ENCODE peak calls at places on chromosomes 11 and 22, in five cellular contexts. W is NT2/D1, N is HepG2, O is H1, F is GM12878. B is an unnamed sample.

GRCh38 chr11:113874920-113875413 is 405 bp downstream of the USP28 start:
- DNase-seq in W (no peak), N (no peak), O (no peak), F (no peak), B (no peak)

GRCh38 chr22:46003271-46004091 is 26.5 kb upstream of the WNT7B start:
- DNase-seq in F (no peak), O (no peak), N (no peak), W (no peak), B (no peak)

GRCh38 chr11:68463714-68464113 is 3.2 kb downstream of the PPP6R3 start:
- DNase-seq in W (no peak), O (no peak), N (no peak), F (no peak), B (no peak)

GRCh38 chr11:19200410-19201201 is 1.2 kb downstream of the CSRP3 start:
- DNase-seq in W (no peak), F (no peak), O (no peak), N (no peak), B (no peak)

GRCh38 chr22:32804036-32804435 is 2.5 kb downstream of the TIMP3 start:
- DNase-seq in N (no peak), F (no peak), O (no peak), W (no peak), B (no peak)

GRCh38 chr22:24315367-24315781 is 44.7 kb downstream of the SPECC1L start:
- DNase-seq in N (peak), F (no peak), O (no peak), W (no peak), B (no peak)

GRCh38 chr11:69170704-69171103 is 15.0 kb downstream of the SMIM38 start:
- DNase-seq in W (no peak), O (no peak), N (no peak), F (no peak), B (no peak)

GRCh38 chr11:66317322-66317765 is 500 bp upstream of the CD248 start:
- DNase-seq in N (peak), F (no peak), O (no peak), W (no peak), B (no peak)

GRCh38 chr11:9573775-9574555 is 495 bp downstream of the WEE1 start:
- DNase-seq in O (no peak), W (no peak), N (no peak), F (no peak), B (no peak)

GRCh38 chr11:14499178-14499559 is 442 bp downstream of the COPB1 start:
- DNase-seq in O (no peak), N (peak), W (no peak), F (no peak), B (no peak)

GRCh38 chr11:110125632-110126031 is 32.4 kb downstream of the ZC3H12C start:
- DNase-seq in O (no peak), F (no peak), W (no peak), N (peak), B (no peak)

GRCh38 chr11:65623852-65624616 is 8.5 kb downstream of the PCNX3 start:
- DNase-seq in O (no peak), F (no peak), W (no peak), N (no peak), B (no peak)

GRCh38 chr22:39654959-39655579 is 84.5 kb downstream of the CACNA1I start:
- DNase-seq in F (no peak), N (no peak), W (no peak), O (no peak), B (peak)

GRCh38 chr11:31827458-31828206 is 16.5 kb upstream of the PAX6 start:
- DNase-seq in N (no peak), W (no peak), F (no peak), O (no peak), B (no peak)

GRCh38 chr22:16970446-16970845 is 37.6 kb downstream of the GAB4 start:
- DNase-seq in W (no peak), F (no peak), N (no peak), O (no peak), B (no peak)

GRCh38 chr22:34108168-34108567 is 187.9 kb upstream of the LARGE1 start:
- DNase-seq in N (no peak), O (no peak), F (no peak), W (no peak), B (no peak)

GRCh38 chr22:33051960-33052839 is 6.0 kb downstream of the SYN3 start:
- DNase-seq in N (peak), F (no peak), W (no peak), O (no peak), B (peak)

GRCh38 chr11:74822187-74822586 is 73.5 kb downstream of the RNF169 start:
- DNase-seq in F (no peak), O (no peak), W (no peak), N (no peak), B (no peak)

GRCh38 chr22:48894064-48894671 is 933.5 kb downstream of the BRD1 start:
- DNase-seq in N (no peak), O (peak), W (no peak), F (no peak), B (no peak)

GRCh38 chr11:64271339-64272132 is 12.9 kb downstream of the BAD start:
- DNase-seq in O (peak), F (peak), W (peak), N (peak), B (peak)

DNA sequence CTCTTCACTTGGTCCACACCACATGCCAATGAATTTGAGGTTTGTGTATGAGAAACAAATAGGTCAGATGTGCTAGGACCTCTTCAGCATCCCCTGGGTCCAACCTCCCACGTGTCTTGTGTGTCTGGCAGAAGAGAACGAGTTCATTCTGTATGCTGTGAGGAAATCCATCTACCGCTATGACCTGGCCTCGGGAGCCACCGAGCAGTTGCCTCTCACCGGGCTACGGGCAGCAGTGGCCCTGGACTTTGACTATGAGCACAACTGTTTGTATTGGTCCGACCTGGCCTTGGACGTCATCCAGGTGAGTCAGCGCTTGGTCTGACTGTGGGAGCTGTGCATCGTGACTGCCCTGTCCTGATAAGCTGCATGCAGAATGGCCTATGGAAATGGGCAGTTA is 101.0 kb upstream of the SORL1-AS1 start:
- DNase-seq in W (no peak), F (no peak), O (no peak), N (peak), B (no peak)
- TF ChIP-seq SUZ12 in W (no peak), F (no peak), O (no peak), N (no peak), B (no peak)

GRCh38 chr11:1484716-1485503 is 1.7 kb downstream of the MOB2 start:
- DNase-seq in N (no peak), F (no peak), W (no peak), O (no peak), B (no peak)
- TF ChIP-seq SUZ12 in N (no peak), F (no peak), W (no peak), O (no peak), B (no peak)

DNA sequence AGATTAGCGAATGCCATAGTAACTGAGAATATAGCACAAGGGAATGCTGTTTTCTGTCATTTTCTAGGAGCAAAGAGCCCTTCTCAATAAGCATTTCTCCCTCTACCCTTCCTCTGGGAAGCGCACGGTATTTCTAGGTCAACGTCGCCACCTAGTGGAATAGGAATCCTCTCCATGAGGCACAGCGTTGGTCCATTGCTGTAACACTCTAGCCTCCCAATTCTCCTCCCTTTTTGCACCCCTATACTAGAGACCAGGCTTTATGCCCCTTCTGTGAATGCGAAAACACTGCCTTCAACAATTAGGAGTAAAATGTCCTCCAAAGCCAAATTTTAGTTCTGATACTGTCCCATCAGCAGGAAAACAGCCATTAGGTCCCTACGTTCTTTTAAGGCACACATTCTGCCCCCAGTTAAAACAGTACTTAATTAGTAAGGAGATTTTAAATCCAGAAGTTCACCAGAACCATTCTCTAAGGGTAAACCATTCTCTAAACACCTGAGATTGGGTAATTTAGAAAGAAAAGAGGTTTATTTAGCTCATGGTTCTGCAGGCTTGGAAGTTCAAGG is 12.8 kb upstream of the HYLS1 start:
- DNase-seq in F (no peak), N (peak), O (peak), W (peak), B (peak)
- TF ChIP-seq SUZ12 in F (no peak), N (no peak), O (no peak), W (no peak), B (no peak)

DNA sequence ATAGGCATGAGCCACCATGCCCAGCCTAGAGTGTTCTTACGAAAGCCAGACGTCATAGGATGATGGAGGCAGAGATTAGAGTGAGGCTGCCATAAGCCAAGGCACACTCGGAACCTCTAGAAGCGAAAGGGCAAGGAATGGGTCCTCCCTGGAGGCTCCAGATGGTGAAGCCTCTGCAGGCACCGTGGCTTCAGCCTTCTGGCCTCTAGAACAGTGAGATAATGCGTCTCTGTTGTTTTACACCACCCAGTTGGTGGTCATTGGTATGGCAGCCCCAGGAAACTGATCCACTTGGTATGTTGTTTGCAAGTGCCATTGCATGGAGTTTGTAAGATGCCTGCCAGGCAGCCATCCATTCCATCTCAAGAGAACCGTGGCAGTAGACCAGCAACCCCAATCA is 791.0 kb downstream of the TBC1D22A start:
- DNase-seq in N (no peak), O (no peak), F (no peak), W (no peak), B (no peak)
- TF ChIP-seq SUZ12 in N (no peak), O (no peak), F (no peak), W (no peak), B (no peak)